ENCODE peak calls at places on chromosome 18, in nine cellular contexts. K is brain microvascular endothelial cell, G is osteoblast, V is pancreas, F is GM23338, C is colonic mucosa, H is breast epithelium, A is suprapubic skin, R is A549. T is an unnamed sample.

GRCh38 chr18:67665266-67665665 is 148.7 kb upstream of the DSEL start:
- DNase-seq in K (peak), G (peak), H (no peak), V (no peak), R (no peak), F (peak), A (no peak), C (no peak), T (no peak)

GRCh38 chr18:58263055-58263732 is 219.2 kb downstream of the NEDD4L start:
- DNase-seq in F (peak), C (no peak), R (peak), K (no peak), A (no peak), G (no peak), H (no peak), V (no peak), T (no peak)

GRCh38 chr18:62399781-62400308 is 74.7 kb downstream of the TNFRSF11A start:
- DNase-seq in F (peak), H (no peak), K (no peak), G (no peak), C (peak), V (no peak), R (peak), A (no peak), T (no peak)

GRCh38 chr18:29741481-29741880 is 1301.1 kb downstream of the DSC3 start:
- DNase-seq in F (no peak), H (no peak), G (no peak), C (no peak), V (no peak), A (no peak), K (no peak), R (no peak), T (no peak)

GRCh38 chr18:58364867-58365533 is 263.9 kb downstream of the ALPK2 start:
- DNase-seq in K (peak), V (no peak), R (no peak), C (no peak), A (no peak), H (no peak), F (peak), G (peak), T (no peak)

GRCh38 chr18:32037616-32038015 is 19.0 kb downstream of the RNF125 start:
- DNase-seq in C (no peak), V (no peak), H (no peak), R (no peak), K (no peak), G (no peak), F (no peak), A (no peak), T (no peak)

GRCh38 chr18:79511671-79512301 is 116.1 kb downstream of the NFATC1 start:
- DNase-seq in R (no peak), V (no peak), G (peak), H (peak), K (no peak), F (no peak), C (no peak), A (peak), T (no peak)

GRCh38 chr18:46563317-46563716 is 93.7 kb downstream of the LOXHD1 start:
- DNase-seq in A (no peak), H (no peak), G (no peak), K (no peak), F (peak), R (no peak), C (no peak), V (no peak), T (no peak)

GRCh38 chr18:59140287-59140885 is 702 bp downstream of the SEC11C start:
- DNase-seq in G (peak), A (no peak), V (peak), R (peak), K (peak), C (peak), H (no peak), F (peak), T (no peak)

GRCh38 chr18:2425426-2426317 is 145.6 kb downstream of the METTL4 start:
- DNase-seq in A (no peak), C (no peak), G (no peak), R (no peak), H (no peak), V (no peak), F (no peak), K (peak), T (no peak)
- TF ChIP-seq CTCF in A (no peak), C (no peak), G (no peak), R (no peak), H (no peak), V (no peak), F (no peak), K (no peak), T (no peak)

DNA sequence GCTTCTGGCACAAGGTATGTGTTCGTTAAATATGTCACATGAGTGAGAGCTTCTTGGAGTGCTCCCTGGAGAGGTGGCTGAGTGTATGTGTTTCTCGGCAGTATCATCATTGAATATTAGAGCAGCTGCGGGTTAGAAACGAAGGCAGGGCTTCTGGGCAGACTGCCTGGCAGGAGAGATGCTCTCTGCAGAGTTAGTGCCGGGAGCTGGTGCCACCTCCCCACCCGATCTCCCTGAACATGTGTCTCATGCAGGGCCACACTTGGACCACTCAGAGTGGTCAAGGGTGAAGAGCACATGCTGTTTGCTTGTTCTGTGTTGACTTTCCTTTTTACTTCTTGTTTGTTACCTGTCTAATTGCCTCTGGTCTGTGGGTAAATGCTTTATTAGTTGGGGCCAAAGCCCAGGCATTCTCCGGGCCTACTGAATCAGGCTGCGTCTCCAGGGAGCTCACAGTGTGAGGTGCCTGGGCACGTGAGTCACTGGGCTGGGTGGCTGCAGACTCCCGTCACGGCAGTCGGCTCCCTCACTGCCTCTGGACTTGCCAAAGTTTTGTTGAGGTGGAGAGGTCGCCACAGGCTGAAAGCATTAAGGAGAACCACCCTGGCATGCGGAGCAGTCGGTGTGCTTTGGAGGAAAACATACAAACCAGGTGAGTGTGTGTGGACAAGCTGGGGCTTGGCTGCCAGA is 246.7 kb downstream of the FHOD3 start:
- DNase-seq in H (peak), V (no peak), F (no peak), K (no peak), G (peak), R (no peak), A (no peak), C (no peak), T (no peak)
- H3K27ac ChIP-seq in H (peak), V (no peak), F (no peak), K (no peak), G (no peak), R (no peak), A (peak), C (no peak), T (no peak)

DNA sequence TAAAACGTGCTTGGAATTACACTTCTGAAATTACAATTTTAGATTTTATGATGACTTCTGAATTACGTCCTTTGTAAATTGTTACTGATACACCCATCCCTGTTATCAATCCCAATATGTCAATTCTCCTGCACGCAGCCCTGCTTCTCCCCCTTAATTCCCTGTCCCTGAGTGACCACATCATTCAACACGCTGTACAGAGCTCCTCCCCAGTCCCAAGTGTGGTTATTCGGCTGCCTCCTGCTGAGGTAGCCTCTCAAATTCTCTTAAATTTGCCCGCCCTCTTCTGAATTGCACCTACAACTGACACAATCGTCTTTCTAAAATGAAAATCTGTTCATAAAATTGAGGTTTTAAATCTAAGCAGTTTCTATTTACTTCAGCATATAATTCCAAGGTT is 10.1 kb downstream of the SERPINB8 start:
- DNase-seq in G (peak), V (no peak), F (no peak), H (no peak), R (no peak), A (no peak), C (no peak), K (no peak), T (no peak)
- H3K4me3 ChIP-seq in G (peak), V (no peak), F (no peak), H (no peak), R (no peak), A (peak), C (no peak), K (no peak), T (peak)

DNA sequence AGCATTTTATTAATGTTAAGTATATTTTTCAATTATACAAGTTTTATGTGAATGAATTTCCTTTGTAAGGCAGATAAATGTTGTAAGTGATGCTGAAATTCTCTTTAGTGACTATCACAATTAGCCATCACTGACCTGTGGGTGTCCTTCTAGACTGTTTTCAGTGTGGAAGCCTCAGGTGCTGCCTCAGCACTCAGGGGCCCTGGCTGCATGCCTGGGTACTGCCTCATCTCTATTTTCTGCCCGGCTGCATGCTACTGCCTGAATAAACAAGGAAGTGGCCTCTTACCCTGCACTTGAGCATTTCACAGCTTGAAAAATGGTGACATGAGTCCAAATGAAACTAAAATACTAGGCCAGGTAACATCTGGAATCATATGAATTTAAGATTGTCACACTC is 787.6 kb upstream of the SALL3 start:
- DNase-seq in F (no peak), C (peak), H (no peak), G (no peak), V (peak), A (no peak), R (no peak), K (no peak), T (no peak)
- TF ChIP-seq CTCF in F (no peak), C (no peak), H (no peak), G (no peak), V (no peak), A (no peak), R (no peak), K (no peak), T (no peak)

DNA sequence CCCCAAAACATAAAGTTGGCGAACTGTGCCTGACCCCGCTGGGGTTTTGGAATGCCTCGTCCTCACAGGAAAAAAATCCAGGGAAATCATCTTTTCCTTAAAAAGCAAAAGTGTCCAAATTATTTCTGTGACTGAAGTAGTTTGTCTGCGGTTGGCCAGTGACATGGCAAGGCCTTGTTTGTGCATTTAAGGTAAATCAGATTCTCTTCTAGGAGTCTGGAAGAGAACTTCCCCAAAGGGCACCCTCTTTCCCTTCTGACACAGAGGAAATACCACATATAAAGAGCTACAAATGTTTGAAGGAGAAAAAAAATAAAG is 737 bp upstream of the CYB5A start:
- DNase-seq in K (no peak), R (no peak), A (no peak), H (no peak), G (peak), C (no peak), V (no peak), F (no peak), T (no peak)
- H3K27ac ChIP-seq in K (no peak), R (peak), A (peak), H (peak), G (peak), C (peak), V (peak), F (peak), T (peak)

GRCh38 chr18:36628435-36629094 is 200.2 kb downstream of the TPGS2 start:
- DNase-seq in A (no peak), C (no peak), R (no peak), V (no peak), F (no peak), K (peak), G (peak), H (no peak), T (peak)
- H3K4me3 ChIP-seq in A (no peak), C (no peak), R (no peak), V (no peak), F (no peak), K (no peak), G (no peak), H (no peak), T (no peak)

GRCh38 chr18:50659091-50660003 is 99.5 kb downstream of the MAPK4 start:
- DNase-seq in K (peak), H (no peak), F (no peak), C (no peak), R (peak), G (no peak), V (no peak), A (no peak), T (no peak)
- TF ChIP-seq CTCF in K (no peak), H (no peak), F (no peak), C (no peak), R (no peak), G (no peak), V (no peak), A (no peak), T (no peak)